ENCODE peak calls at places on chromosomes 13 and 19, in ten cellular contexts. K is lung, E is Peyer's patch, F is AG04450, U is left ventricle myocardium inferior, W is uterus, Y is heart right ventricle, P is IMR-90, L is body of pancreas, C is OCI-LY7. T is an unnamed sample.

GRCh38 chr19:29673451-29674371 is 8.4 kb downstream of the PLEKHF1 start:
- DNase-seq in K (no peak), E (no peak), F (no peak), U (no peak), W (no peak), Y (no peak), P (no peak), L (no peak), C (no peak), T (no peak)

GRCh38 chr13:29907670-29908069 is 57.3 kb upstream of the UBL3 start:
- DNase-seq in K (no peak), E (no peak), F (no peak), U (no peak), W (no peak), Y (no peak), P (no peak), L (no peak), C (no peak), T (no peak)

GRCh38 chr13:37701972-37702371 is 103.4 kb upstream of the POSTN start:
- DNase-seq in K (no peak), E (no peak), F (peak; percentile 90), U (no peak), W (peak; percentile 49), Y (no peak), P (peak; percentile 99), L (no peak), C (no peak), T (no peak)

GRCh38 chr19:19068659-19069509 is 5.1 kb downstream of the SLC25A42 start:
- DNase-seq in K (no peak), E (no peak), F (no peak), U (no peak), W (no peak), Y (no peak), P (no peak), L (no peak), C (peak; percentile 15), T (no peak)

GRCh38 chr19:36986131-36986530 is 70.0 kb downstream of the ZNF568 start:
- DNase-seq in K (no peak), E (no peak), F (no peak), U (no peak), W (no peak), Y (no peak), P (no peak), L (no peak), C (no peak), T (no peak)

GRCh38 chr19:3942790-3943409 is 10.0 kb downstream of the NMRK2 start:
- DNase-seq in K (no peak), E (no peak), F (no peak), U (peak; percentile 60), W (no peak), Y (peak; percentile 66), P (no peak), L (no peak), C (no peak), T (no peak)

GRCh38 chr19:7540761-7541480 is 5.4 kb downstream of the PNPLA6 start:
- DNase-seq in K (no peak), E (no peak), F (no peak), U (no peak), W (no peak), Y (no peak), P (peak; percentile 65), L (no peak), C (no peak), T (no peak)

GRCh38 chr13:96238241-96238640 is 148.3 kb downstream of the HS6ST3 start:
- DNase-seq in K (no peak), E (no peak), F (no peak), U (no peak), W (no peak), Y (no peak), P (no peak), L (no peak), C (no peak), T (no peak)

GRCh38 chr13:20411638-20412342 is 113.9 kb downstream of the CRYL1 start:
- DNase-seq in K (no peak), E (no peak), F (no peak), U (no peak), W (no peak), Y (no peak), P (no peak), L (no peak), C (no peak), T (no peak)

GRCh38 chr13:109198585-109198984 is 569.2 kb downstream of the MYO16 start:
- DNase-seq in K (peak; percentile 39), E (no peak), F (no peak), U (no peak), W (no peak), Y (no peak), P (peak; percentile 31), L (no peak), C (no peak), T (no peak)

GRCh38 chr13:74070065-74070464 is 64.1 kb downstream of the KLF12 start:
- DNase-seq in K (no peak), E (no peak), F (no peak), U (no peak), W (no peak), Y (no peak), P (no peak), L (no peak), C (peak; percentile 70), T (no peak)

GRCh38 chr13:99628442-99628841 is 127.2 kb downstream of the TM9SF2 start:
- DNase-seq in K (no peak), E (no peak), F (no peak), U (no peak), W (no peak), Y (no peak), P (no peak), L (no peak), C (no peak), T (no peak)

DNA sequence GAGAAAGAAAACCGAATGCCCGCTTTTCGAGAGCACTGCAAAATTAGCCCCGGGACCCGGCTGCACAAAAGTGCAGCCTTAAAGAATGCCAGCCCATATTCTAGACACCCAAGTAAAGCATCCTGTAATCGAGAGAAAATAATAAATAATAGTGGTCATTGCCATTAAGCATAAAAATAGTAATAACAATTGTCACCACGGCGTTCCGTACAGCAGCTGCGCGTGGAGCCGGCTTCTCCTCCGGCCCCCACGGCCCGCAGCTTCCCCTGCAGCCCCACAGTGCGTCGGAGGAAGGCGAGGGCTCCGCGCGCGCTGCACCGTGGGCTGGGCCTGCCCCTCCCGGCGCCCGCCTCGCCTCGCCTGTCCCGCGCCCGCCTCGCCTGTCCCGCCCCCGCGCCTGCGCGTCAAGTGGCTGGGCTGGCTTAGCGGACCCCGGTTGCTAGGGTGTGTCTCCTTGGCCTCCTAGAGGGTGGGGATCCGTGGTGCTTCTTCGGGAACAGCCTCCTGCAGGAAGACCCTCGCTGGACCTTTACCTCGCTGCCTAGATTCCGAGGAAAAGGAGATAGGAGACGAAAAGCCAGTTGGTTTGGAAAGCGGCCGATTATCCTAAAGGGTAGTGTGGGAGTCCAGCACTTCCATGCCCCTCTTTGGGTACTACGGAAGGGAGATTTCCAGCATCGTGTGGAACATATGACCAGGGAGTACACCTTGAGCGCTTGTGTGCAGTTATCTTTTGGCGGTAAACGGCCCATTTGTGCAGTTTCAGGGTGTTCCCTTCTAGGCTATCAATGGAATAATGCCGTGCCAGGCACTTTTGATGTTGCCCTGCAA is at the start of gene LRRC63:
- DNase-seq in K (peak; percentile 76), E (peak; percentile 70), F (no peak), U (peak; percentile 81), W (peak; percentile 50), Y (peak; percentile 71), P (no peak), L (peak; percentile 51), C (no peak), T (peak; percentile 60)
- H3K27ac ChIP-seq in K (no peak within 1 kb of the TSS), E (no peak within 1 kb of the TSS), F (peak within 1 kb of the TSS; percentile 11), U (no peak within 1 kb of the TSS), W (no peak within 1 kb of the TSS), Y (no peak within 1 kb of the TSS), P (no peak within 1 kb of the TSS), L (no peak within 1 kb of the TSS), C (no peak within 1 kb of the TSS), T (peak within 1 kb of the TSS; percentile 94)

DNA sequence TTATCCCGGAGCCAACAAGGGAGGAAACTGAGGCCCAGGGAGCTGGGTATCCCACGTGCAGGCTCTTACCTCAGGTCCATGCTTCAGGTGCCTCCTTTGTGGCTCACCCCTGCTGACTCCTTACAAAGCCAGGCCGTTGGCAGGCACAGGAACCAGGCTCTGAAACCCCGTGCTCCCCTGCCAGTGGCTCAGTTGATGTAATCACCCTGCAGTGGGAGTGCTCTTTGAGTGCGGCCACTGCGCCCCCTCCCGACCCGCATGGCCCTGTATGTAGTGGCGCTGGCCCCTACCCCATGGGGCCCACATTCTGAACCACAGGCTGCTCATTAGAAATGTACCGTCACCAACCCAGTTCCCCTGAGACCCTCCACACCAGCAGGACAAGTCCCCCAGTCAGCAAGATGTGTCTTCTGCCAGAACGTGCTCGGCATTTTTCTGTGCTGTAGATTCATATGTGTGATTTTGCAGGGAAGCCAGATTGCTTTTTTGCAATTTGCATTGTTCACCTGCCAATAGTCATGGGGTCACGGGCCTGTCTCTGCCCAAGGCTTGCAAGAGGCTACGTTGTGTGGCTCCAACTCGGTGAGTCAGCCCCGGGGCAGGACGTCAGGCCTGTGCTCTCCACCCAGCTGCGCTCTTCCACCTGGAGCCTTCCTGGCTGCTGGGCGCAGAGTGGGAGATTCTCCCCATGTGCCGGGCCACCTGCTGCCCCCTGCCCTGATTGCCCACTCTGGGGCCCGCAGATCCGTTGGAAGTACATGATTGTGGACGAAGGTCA is 60.3 kb downstream of the SMARCA4 start:
- DNase-seq in K (no peak), E (no peak), F (no peak), U (no peak), W (no peak), Y (no peak), P (no peak), L (no peak), C (no peak), T (no peak)
- H3K27ac ChIP-seq in K (no peak overlapping the region), E (no peak overlapping the region), F (no peak overlapping the region), U (no peak overlapping the region), W (no peak overlapping the region), Y (no peak overlapping the region), P (no peak overlapping the region), L (no peak overlapping the region), C (no peak overlapping the region), T (no peak overlapping the region)

GRCh38 chr19:2394669-2395292 is 32.6 kb downstream of the TIMM13 start:
- DNase-seq in K (no peak), E (peak; percentile 74), F (no peak), U (no peak), W (no peak), Y (no peak), P (no peak), L (no peak), C (no peak), T (no peak)
- H3K27ac ChIP-seq in K (no peak overlapping the region), E (peak overlapping the region; percentile 36), F (no peak overlapping the region), U (no peak overlapping the region), W (no peak overlapping the region), Y (no peak overlapping the region), P (no peak overlapping the region), L (no peak overlapping the region), C (peak overlapping the region; percentile 49), T (no peak overlapping the region)

DNA sequence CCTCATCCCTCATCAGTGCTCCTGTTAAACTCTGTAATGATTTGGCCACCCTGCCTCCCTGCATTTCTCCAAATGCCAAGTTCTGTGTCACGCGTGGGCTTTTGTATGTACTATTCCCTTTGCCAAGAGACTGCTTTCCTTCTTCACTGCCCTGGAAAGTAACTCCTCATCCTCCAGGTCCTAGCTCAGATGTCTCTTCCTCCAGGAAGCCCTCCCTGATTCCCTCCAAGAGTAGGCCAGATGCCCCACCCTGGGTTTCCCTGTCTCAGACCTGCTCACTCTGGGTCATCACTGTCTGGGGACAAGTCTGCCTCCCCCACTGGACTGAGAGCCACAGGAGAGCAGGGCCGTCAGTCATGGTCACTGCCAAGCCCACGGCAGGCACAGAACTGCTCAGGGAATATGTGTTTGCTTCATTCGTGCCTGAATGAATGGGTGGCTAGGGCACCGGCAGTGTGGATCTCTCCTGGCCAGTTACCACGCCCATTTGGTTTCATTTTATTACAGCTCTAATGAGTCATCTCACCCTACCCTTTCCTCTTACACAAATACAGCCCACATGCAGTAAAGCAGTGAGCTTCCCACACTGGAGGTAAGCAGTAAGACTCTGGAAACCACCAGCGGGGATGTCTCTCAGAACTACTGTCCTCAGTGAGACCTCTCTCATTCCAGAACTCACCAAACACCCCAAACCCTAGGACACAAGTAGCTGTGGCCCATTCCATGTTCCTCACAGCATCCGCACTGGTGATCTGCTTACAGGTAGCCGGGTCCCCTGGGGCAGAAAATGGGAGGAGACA is 12.1 kb upstream of the GPR4 start:
- DNase-seq in K (no peak), E (peak; percentile 57), F (peak; percentile 55), U (no peak), W (peak; percentile 28), Y (no peak), P (peak; percentile 93), L (no peak), C (no peak), T (no peak)
- H3K27ac ChIP-seq in K (peak overlapping the region; percentile 18), E (peak overlapping the region; percentile 78), F (peak overlapping the region; percentile 88), U (peak overlapping the region; percentile 63), W (peak overlapping the region; percentile 49), Y (no peak overlapping the region), P (no peak overlapping the region), L (peak overlapping the region; percentile 79), C (no peak overlapping the region), T (peak overlapping the region; percentile 49)